ENCODE peak calls at places on chromosomes 5 and 9, in seven cellular contexts. One of them, this sample, is unnamed.
A peak's percentile ranks its signal among the peaks of the same experiment; 100 is the strongest.

GRCh38 chr5:167460449-167461020 is 830.9 kb upstream of the WWC1 start:
- DNase-seq in iris pigment epithelial cell: no peak
- DNase-seq in aorta: no peak
- DNase-seq in HEK293T: no peak
- DNase-seq in T-helper 1 cell: no peak
- DNase-seq in endodermal cell: no peak
- DNase-seq in activated T-cell treated with anti-CD3 and anti-CD28 coated beads, Interleukin-2, amount 50 U/mL, for 72 hours: no peak
- DNase-seq in this sample: no peak

GRCh38 chr9:89920901-89921300 is 316.1 kb downstream of the GADD45G start:
- DNase-seq in iris pigment epithelial cell: no peak
- DNase-seq in aorta: no peak
- DNase-seq in HEK293T: no peak
- DNase-seq in T-helper 1 cell: no peak
- DNase-seq in endodermal cell: peak; percentile 33
- DNase-seq in activated T-cell treated with anti-CD3 and anti-CD28 coated beads, Interleukin-2, amount 50 U/mL, for 72 hours: no peak
- DNase-seq in this sample: no peak

GRCh38 chr5:93477791-93478190 is 103.2 kb downstream of the NR2F1-AS1 start:
- DNase-seq in iris pigment epithelial cell: no peak
- DNase-seq in aorta: no peak
- DNase-seq in HEK293T: no peak
- DNase-seq in T-helper 1 cell: no peak
- DNase-seq in endodermal cell: no peak
- DNase-seq in activated T-cell treated with anti-CD3 and anti-CD28 coated beads, Interleukin-2, amount 50 U/mL, for 72 hours: no peak
- DNase-seq in this sample: no peak

GRCh38 chr5:60248900-60249299 is 355.4 kb upstream of the PDE4D start:
- DNase-seq in iris pigment epithelial cell: no peak
- DNase-seq in aorta: peak; percentile 59
- DNase-seq in HEK293T: no peak
- DNase-seq in T-helper 1 cell: no peak
- DNase-seq in endodermal cell: no peak
- DNase-seq in activated T-cell treated with anti-CD3 and anti-CD28 coated beads, Interleukin-2, amount 50 U/mL, for 72 hours: no peak
- DNase-seq in this sample: peak; percentile 15

GRCh38 chr5:139742173-139742903 is 53.3 kb upstream of the PSD2 start:
- DNase-seq in iris pigment epithelial cell: no peak
- DNase-seq in aorta: no peak
- DNase-seq in HEK293T: no peak
- DNase-seq in T-helper 1 cell: no peak
- DNase-seq in endodermal cell: peak; percentile 68
- DNase-seq in activated T-cell treated with anti-CD3 and anti-CD28 coated beads, Interleukin-2, amount 50 U/mL, for 72 hours: no peak
- DNase-seq in this sample: no peak

GRCh38 chr9:16367605-16368424 is 502.7 kb downstream of the BNC2 start:
- DNase-seq in iris pigment epithelial cell: peak; percentile 70
- DNase-seq in aorta: no peak
- DNase-seq in HEK293T: no peak
- DNase-seq in T-helper 1 cell: no peak
- DNase-seq in endodermal cell: peak; percentile 69
- DNase-seq in activated T-cell treated with anti-CD3 and anti-CD28 coated beads, Interleukin-2, amount 50 U/mL, for 72 hours: no peak
- DNase-seq in this sample: no peak

GRCh38 chr5:141668601-141669265 is 13.3 kb downstream of the ARAP3 start:
- DNase-seq in iris pigment epithelial cell: no peak
- DNase-seq in aorta: no peak
- DNase-seq in HEK293T: no peak
- DNase-seq in T-helper 1 cell: no peak
- DNase-seq in endodermal cell: no peak
- DNase-seq in activated T-cell treated with anti-CD3 and anti-CD28 coated beads, Interleukin-2, amount 50 U/mL, for 72 hours: no peak
- DNase-seq in this sample: no peak

GRCh38 chr5:75202935-75203334 is 33.7 kb downstream of the ANKRD31 start:
- DNase-seq in iris pigment epithelial cell: no peak
- DNase-seq in aorta: no peak
- DNase-seq in HEK293T: no peak
- DNase-seq in T-helper 1 cell: no peak
- DNase-seq in endodermal cell: no peak
- DNase-seq in activated T-cell treated with anti-CD3 and anti-CD28 coated beads, Interleukin-2, amount 50 U/mL, for 72 hours: no peak
- DNase-seq in this sample: no peak

GRCh38 chr5:4901305-4901751 is 238.8 kb upstream of the ADAMTS16 start:
- DNase-seq in iris pigment epithelial cell: no peak
- DNase-seq in aorta: no peak
- DNase-seq in HEK293T: no peak
- DNase-seq in T-helper 1 cell: no peak
- DNase-seq in endodermal cell: no peak
- DNase-seq in activated T-cell treated with anti-CD3 and anti-CD28 coated beads, Interleukin-2, amount 50 U/mL, for 72 hours: no peak
- DNase-seq in this sample: no peak

GRCh38 chr5:88804444-88804843 is 78.5 kb downstream of the MEF2C start:
- DNase-seq in iris pigment epithelial cell: no peak
- DNase-seq in aorta: no peak
- DNase-seq in HEK293T: no peak
- DNase-seq in T-helper 1 cell: no peak
- DNase-seq in endodermal cell: no peak
- DNase-seq in activated T-cell treated with anti-CD3 and anti-CD28 coated beads, Interleukin-2, amount 50 U/mL, for 72 hours: no peak
- DNase-seq in this sample: no peak

GRCh38 chr5:132013711-132014110 is 2.3 kb upstream of the ACSL6 start:
- DNase-seq in iris pigment epithelial cell: no peak
- DNase-seq in aorta: peak; percentile 40
- DNase-seq in HEK293T: no peak
- DNase-seq in T-helper 1 cell: no peak
- DNase-seq in endodermal cell: no peak
- DNase-seq in activated T-cell treated with anti-CD3 and anti-CD28 coated beads, Interleukin-2, amount 50 U/mL, for 72 hours: no peak
- DNase-seq in this sample: no peak

GRCh38 chr9:116629700-116630099 is 57.4 kb upstream of the TRIM32 start:
- DNase-seq in iris pigment epithelial cell: no peak
- DNase-seq in aorta: no peak
- DNase-seq in HEK293T: no peak
- DNase-seq in T-helper 1 cell: no peak
- DNase-seq in endodermal cell: no peak
- DNase-seq in activated T-cell treated with anti-CD3 and anti-CD28 coated beads, Interleukin-2, amount 50 U/mL, for 72 hours: no peak
- DNase-seq in this sample: no peak

GRCh38 chr9:95649801-95650213 is 133.0 kb upstream of the PTCH1 start:
- DNase-seq in iris pigment epithelial cell: no peak
- DNase-seq in aorta: no peak
- DNase-seq in HEK293T: no peak
- DNase-seq in T-helper 1 cell: no peak
- DNase-seq in endodermal cell: no peak
- DNase-seq in activated T-cell treated with anti-CD3 and anti-CD28 coated beads, Interleukin-2, amount 50 U/mL, for 72 hours: no peak
- DNase-seq in this sample: no peak

GRCh38 chr5:72956324-72957140 is 691 bp downstream of the FCHO2 start:
- DNase-seq in iris pigment epithelial cell: peak; percentile 65
- DNase-seq in aorta: peak; percentile 77
- DNase-seq in HEK293T: peak; percentile 56
- DNase-seq in T-helper 1 cell: no peak
- DNase-seq in endodermal cell: peak; percentile 76
- DNase-seq in activated T-cell treated with anti-CD3 and anti-CD28 coated beads, Interleukin-2, amount 50 U/mL, for 72 hours: peak; percentile 22
- DNase-seq in this sample: peak; percentile 71

GRCh38 chr5:39992617-39993203 is 567.9 kb upstream of the DAB2 start:
- DNase-seq in iris pigment epithelial cell: peak; percentile 18
- DNase-seq in aorta: no peak
- DNase-seq in HEK293T: no peak
- DNase-seq in T-helper 1 cell: no peak
- DNase-seq in endodermal cell: no peak
- DNase-seq in activated T-cell treated with anti-CD3 and anti-CD28 coated beads, Interleukin-2, amount 50 U/mL, for 72 hours: no peak
- DNase-seq in this sample: no peak

This sample was measured in GM20000.